ENCODE peak calls at places on chromosomes 16 and 17, in five cellular contexts. E is WTC11, Q is HCT116, K is H1, J is HepG2. X is an unnamed sample.

GRCh38 chr17:43536236-43537088 is 9.7 kb downstream of the ETV4 start:
- DNase-seq in E (no peak), Q (no peak), K (no peak), J (no peak), X (no peak)

GRCh38 chr17:6713130-6713917 is at the start of gene SLC13A5:
- DNase-seq in E (peak), Q (no peak), K (peak), J (peak), X (no peak)

GRCh38 chr17:37265446-37266173 is 110.2 kb upstream of the C17orf78 start:
- DNase-seq in E (no peak), Q (no peak), K (no peak), J (no peak), X (no peak)

GRCh38 chr17:44152875-44153274 is 11.1 kb downstream of the HROB start:
- DNase-seq in E (no peak), Q (no peak), K (no peak), J (no peak), X (no peak)

GRCh38 chr17:82734987-82735866 is at the start of gene FN3K:
- DNase-seq in E (peak), Q (no peak), K (peak), J (peak), X (no peak)

GRCh38 chr16:20774703-20775362 is 11.0 kb downstream of the ACSM3 start:
- DNase-seq in E (peak), Q (peak), K (peak), J (peak), X (peak)

GRCh38 chr17:48310748-48311213 is 119.2 kb downstream of the SKAP1 start:
- DNase-seq in E (peak), Q (no peak), K (no peak), J (no peak), X (peak)

GRCh38 chr16:4860727-4861342 is 13.6 kb downstream of the UBN1 start:
- DNase-seq in E (no peak), Q (no peak), K (no peak), J (no peak), X (no peak)

DNA sequence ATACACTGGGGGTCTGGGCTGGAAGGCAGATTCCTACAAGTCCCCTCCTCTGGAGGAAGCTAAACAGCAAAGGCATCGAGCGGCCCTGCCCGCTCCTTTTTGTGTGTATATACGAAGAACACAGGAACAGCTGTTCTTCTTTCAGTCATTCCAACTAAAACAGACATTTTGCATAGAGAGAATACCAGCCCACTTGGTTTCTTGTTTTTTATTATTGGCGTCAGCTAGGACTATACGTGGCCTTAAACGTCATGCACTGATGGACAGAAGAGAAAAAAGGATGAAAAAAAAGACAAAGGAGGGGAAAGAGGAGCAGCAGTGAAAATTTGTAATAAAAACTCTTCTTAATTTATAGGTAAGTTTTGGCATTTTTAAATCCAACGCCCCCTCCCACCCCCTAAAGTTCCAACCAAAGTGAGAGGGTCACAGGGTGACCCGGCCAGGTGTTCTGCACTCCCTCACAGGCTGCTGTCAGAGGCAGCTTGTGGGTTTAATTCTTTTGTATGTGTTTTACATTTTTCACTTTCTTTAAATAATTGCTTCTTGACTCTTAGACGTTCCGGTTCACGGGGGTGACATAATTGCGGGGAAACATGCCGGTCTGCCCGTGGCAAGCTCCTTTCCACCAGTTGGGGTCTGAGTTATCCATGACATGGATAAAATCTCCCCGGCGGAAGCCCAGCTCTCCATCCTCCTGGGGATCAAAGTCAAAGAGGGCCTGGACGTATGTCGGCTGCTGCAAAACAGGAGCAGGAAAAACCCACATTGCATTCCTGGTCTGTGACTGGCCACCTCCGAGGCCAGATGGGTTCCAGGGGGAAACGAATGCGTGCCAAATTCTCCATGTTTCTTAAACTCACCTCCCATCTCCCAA is 30.8 kb upstream of the SLC25A19 start:
- DNase-seq in E (no peak), Q (no peak), K (no peak), J (no peak), X (no peak)
- TF ChIP-seq SP1 in E (no peak), Q (no peak), K (no peak), J (no peak), X (no peak)

DNA sequence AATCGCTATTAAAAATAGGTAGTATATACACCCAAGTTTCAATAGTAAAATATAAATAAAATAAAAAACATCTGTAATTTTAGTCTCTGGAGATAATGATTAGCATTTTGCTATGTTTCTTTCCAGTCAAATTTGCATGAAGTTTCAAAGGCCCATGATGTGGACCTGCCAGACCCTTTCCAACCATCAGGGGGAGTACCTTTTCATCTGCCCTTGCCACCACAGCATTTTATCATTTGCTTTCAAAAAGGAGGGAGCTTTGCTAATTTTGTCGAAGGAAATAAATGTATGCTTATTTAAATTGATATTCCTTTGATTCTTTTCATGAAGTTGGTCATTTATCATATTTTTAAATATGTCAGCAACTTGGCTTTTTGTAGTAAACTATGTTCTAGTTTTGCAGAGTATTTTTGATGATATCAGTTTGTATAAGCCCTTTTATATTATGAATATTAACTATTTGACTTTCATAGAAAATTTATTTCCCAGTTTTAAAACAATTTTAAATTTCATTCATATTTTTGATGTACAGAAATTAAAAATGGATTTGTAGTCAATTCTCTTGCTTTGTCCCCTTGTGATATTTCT is 115.2 kb upstream of the NETO2 start:
- DNase-seq in E (peak), Q (peak), K (no peak), J (peak), X (peak)
- TF ChIP-seq SP1 in E (no peak), Q (no peak), K (no peak), J (no peak), X (no peak)

GRCh38 chr17:27407916-27408846 is 48.1 kb upstream of the KSR1 start:
- DNase-seq in E (no peak), Q (peak), K (no peak), J (peak), X (no peak)

GRCh38 chr17:27413792-27414191 is 42.5 kb upstream of the KSR1 start:
- DNase-seq in E (no peak), Q (no peak), K (no peak), J (no peak), X (no peak)

GRCh38 chr17:27413295-27413694 is 43.0 kb upstream of the KSR1 start:
- DNase-seq in E (no peak), Q (no peak), K (no peak), J (no peak), X (no peak)

GRCh38 chr17:27403480-27404005 is 52.7 kb upstream of the KSR1 start:
- DNase-seq in E (no peak), Q (no peak), K (no peak), J (no peak), X (no peak)

GRCh38 chr17:27408891-27409290 is 47.4 kb upstream of the KSR1 start:
- DNase-seq in E (no peak), Q (no peak), K (no peak), J (no peak), X (no peak)
- TF ChIP-seq SP1 in E (no peak), Q (no peak), K (no peak), J (no peak), X (no peak)

GRCh38 chr16:28183930-28184329 is 27.8 kb downstream of the XPO6 start:
- DNase-seq in E (no peak), Q (no peak), K (no peak), J (no peak), X (no peak)
- TF ChIP-seq SP1 in E (no peak), Q (no peak), K (no peak), J (no peak), X (no peak)

DNA sequence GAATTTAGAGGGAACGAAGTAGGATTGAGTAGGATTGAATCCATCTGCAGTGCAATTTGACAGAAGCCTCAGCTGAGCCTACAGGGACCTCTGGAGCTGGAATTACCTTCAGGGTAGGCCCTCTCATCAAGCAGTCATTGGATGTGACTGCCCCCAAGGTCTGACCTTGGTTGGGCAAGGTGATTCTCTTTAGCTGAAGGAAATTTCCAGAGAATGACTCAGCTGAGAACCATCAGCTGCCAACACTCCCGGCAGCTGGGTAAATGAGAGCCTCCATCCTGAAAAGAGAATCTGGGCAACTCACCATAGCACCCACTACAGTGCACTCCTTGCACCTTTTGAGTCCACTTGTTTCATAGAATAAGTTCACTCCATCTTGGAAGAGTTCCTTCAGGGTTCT is 113.5 kb upstream of the MED13 start:
- DNase-seq in E (no peak), Q (no peak), K (no peak), J (no peak), X (no peak)
- TF ChIP-seq SP1 in E (no peak), Q (no peak), K (no peak), J (no peak), X (no peak)

GRCh38 chr17:66043419-66043818 is 148.5 kb downstream of the CEP112 start:
- DNase-seq in E (no peak), Q (no peak), K (no peak), J (no peak), X (no peak)

GRCh38 chr17:66038125-66038524 is 153.8 kb downstream of the CEP112 start:
- DNase-seq in E (no peak), Q (no peak), K (no peak), J (no peak), X (no peak)

GRCh38 chr17:66044083-66044482 is 147.8 kb downstream of the CEP112 start:
- DNase-seq in E (no peak), Q (no peak), K (no peak), J (no peak), X (no peak)

DNA sequence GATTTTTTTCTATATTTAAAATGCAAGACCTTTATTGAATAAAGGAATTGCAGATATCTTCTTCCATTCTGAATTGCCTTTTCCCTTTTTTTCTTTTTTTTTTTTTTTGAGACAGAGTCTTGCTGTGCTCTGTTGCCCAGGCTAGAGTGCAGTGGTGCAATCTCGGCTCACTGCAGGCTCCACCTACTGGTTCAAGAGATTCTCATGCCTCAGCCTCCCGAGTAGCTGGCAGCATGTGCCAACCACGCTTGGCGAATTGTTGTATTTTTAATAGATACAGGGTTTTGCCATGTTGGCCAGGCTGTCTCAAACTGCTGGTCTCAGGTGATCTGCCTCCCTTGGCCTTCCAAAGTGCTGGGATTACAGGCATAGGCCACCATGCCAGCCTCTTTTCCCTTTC is 151.5 kb downstream of the CEP112 start:
- DNase-seq in E (peak), Q (peak), K (no peak), J (peak), X (no peak)
- TF ChIP-seq SP1 in E (no peak), Q (no peak), K (no peak), J (no peak), X (no peak)

X was measured in HEK293T.